ENCODE peak calls at places on chromosomes 16 and 17, in six cellular contexts. One of them, this sample, is unnamed.

GRCh38 chr17:81863833-81864768 is 3.8 kb upstream of the P4HB start:
- DNase-seq in AG04449: no peak
- DNase-seq in neural crest cell: no peak
- DNase-seq in uterus: no peak
- DNase-seq in NCI-H2029 treated with DMSO at 0.1 percent for 48 hours: no peak
- DNase-seq in GM13977: no peak
- DNase-seq in this sample: no peak

GRCh38 chr16:78175287-78175686 is 75.8 kb downstream of the WWOX start:
- DNase-seq in AG04449: no peak
- DNase-seq in neural crest cell: no peak
- DNase-seq in uterus: no peak
- DNase-seq in NCI-H2029 treated with DMSO at 0.1 percent for 48 hours: no peak
- DNase-seq in GM13977: no peak
- DNase-seq in this sample: no peak

GRCh38 chr17:8470447-8471047 is 34.9 kb downstream of the NDEL1 start:
- DNase-seq in AG04449: no peak
- DNase-seq in neural crest cell: no peak
- DNase-seq in uterus: peak; percentile 64
- DNase-seq in NCI-H2029 treated with DMSO at 0.1 percent for 48 hours: peak; percentile 41
- DNase-seq in GM13977: peak; percentile 17
- DNase-seq in this sample: no peak

GRCh38 chr16:81996664-81997529 is 14.4 kb downstream of the SDR42E1 start:
- DNase-seq in AG04449: no peak
- DNase-seq in neural crest cell: no peak
- DNase-seq in uterus: peak; percentile 25
- DNase-seq in NCI-H2029 treated with DMSO at 0.1 percent for 48 hours: no peak
- DNase-seq in GM13977: no peak
- DNase-seq in this sample: no peak

GRCh38 chr17:54172654-54173316 is 350.1 kb downstream of the KIF2B start:
- DNase-seq in AG04449: no peak
- DNase-seq in neural crest cell: peak; percentile 31
- DNase-seq in uterus: no peak
- DNase-seq in NCI-H2029 treated with DMSO at 0.1 percent for 48 hours: no peak
- DNase-seq in GM13977: no peak
- DNase-seq in this sample: no peak

GRCh38 chr16:67248401-67249177 is at the start of gene SLC9A5:
- DNase-seq in AG04449: no peak
- DNase-seq in neural crest cell: peak; percentile 35
- DNase-seq in uterus: no peak
- DNase-seq in NCI-H2029 treated with DMSO at 0.1 percent for 48 hours: no peak
- DNase-seq in GM13977: peak; percentile 72
- DNase-seq in this sample: no peak

GRCh38 chr17:2704031-2704889 is 7.3 kb downstream of the CLUH start:
- DNase-seq in AG04449: no peak
- DNase-seq in neural crest cell: no peak
- DNase-seq in uterus: peak; percentile 12
- DNase-seq in NCI-H2029 treated with DMSO at 0.1 percent for 48 hours: no peak
- DNase-seq in GM13977: no peak
- DNase-seq in this sample: no peak

GRCh38 chr16:85395913-85396878 is 216.9 kb upstream of the GSE1 start:
- DNase-seq in AG04449: no peak
- DNase-seq in neural crest cell: no peak
- DNase-seq in uterus: no peak
- DNase-seq in NCI-H2029 treated with DMSO at 0.1 percent for 48 hours: no peak
- DNase-seq in GM13977: no peak
- DNase-seq in this sample: no peak

GRCh38 chr17:79670537-79671386 is 59.9 kb upstream of the RBFOX3 start:
- DNase-seq in AG04449: no peak
- DNase-seq in neural crest cell: no peak
- DNase-seq in uterus: peak; percentile 51
- DNase-seq in NCI-H2029 treated with DMSO at 0.1 percent for 48 hours: no peak
- DNase-seq in GM13977: no peak
- DNase-seq in this sample: peak; percentile 74

GRCh38 chr16:19963306-19963705 is 78.7 kb upstream of the GPRC5B start:
- DNase-seq in AG04449: no peak
- DNase-seq in neural crest cell: no peak
- DNase-seq in uterus: no peak
- DNase-seq in NCI-H2029 treated with DMSO at 0.1 percent for 48 hours: peak; percentile 85
- DNase-seq in GM13977: no peak
- DNase-seq in this sample: no peak

This sample was measured in NCI-H187 treated with DMSO at 0.1 percent for 48 hours.